ENCODE peak calls at places on chromosome 21, in six cellular contexts. B is PC-3; L is activated T-cell treated with anti-CD3 and anti-CD28 coated beads, Interleukin-2, amount 50 U/mL, for 72 hours; G is omental fat pad; Y is T-cell; C is iPS-NIHi11. Q is an unnamed sample.

GRCh38 chr21:41593051-41593783 is 85.3 kb upstream of the TMPRSS2 start:
- DNase-seq in B (no peak), Y (no peak), C (no peak), L (no peak), G (no peak), Q (no peak)

GRCh38 chr21:14361958-14362357 is 21.0 kb downstream of the HSPA13 start:
- DNase-seq in L (no peak), G (no peak), B (peak), Y (no peak), C (no peak), Q (no peak)

GRCh38 chr21:45494135-45494850 is 47.9 kb downstream of the SLC19A1 start:
- DNase-seq in Y (no peak), L (no peak), C (no peak), G (no peak), B (no peak), Q (no peak)

GRCh38 chr21:34800797-34801518 is 132.2 kb downstream of the CLIC6 start:
- DNase-seq in Y (no peak), G (no peak), L (no peak), B (no peak), C (no peak), Q (no peak)

GRCh38 chr21:36994501-36995189 is 11.9 kb upstream of the RIPPLY3 start:
- DNase-seq in G (no peak), L (peak), B (no peak), C (no peak), Y (no peak), Q (peak)

GRCh38 chr21:36551326-36551725 is 71.4 kb upstream of the CLDN14 start:
- DNase-seq in B (no peak), Y (no peak), C (no peak), G (no peak), L (no peak), Q (no peak)

GRCh38 chr21:18832950-18833349 is 429.4 kb upstream of the TMPRSS15 start:
- DNase-seq in C (no peak), L (no peak), Y (no peak), G (no peak), B (peak), Q (no peak)

GRCh38 chr21:27269646-27270045 is 302.8 kb upstream of the ADAMTS5 start:
- DNase-seq in G (no peak), L (no peak), Y (no peak), B (peak), C (peak), Q (no peak)

GRCh38 chr21:36820176-36821031 is 121.5 kb downstream of the SIM2 start:
- DNase-seq in B (no peak), Y (no peak), G (no peak), C (peak), L (no peak), Q (no peak)

GRCh38 chr21:33109574-33110339 is 39.8 kb downstream of the OLIG1 start:
- DNase-seq in C (peak), L (no peak), Y (no peak), G (no peak), B (no peak), Q (no peak)

GRCh38 chr21:43291347-43291950 is 122.6 kb downstream of the CRYAA start:
- DNase-seq in Y (no peak), L (no peak), B (no peak), C (no peak), G (no peak), Q (no peak)

GRCh38 chr21:39456665-39457064 is 4.9 kb downstream of the SH3BGR start:
- DNase-seq in B (peak), C (no peak), G (no peak), L (no peak), Y (no peak), Q (no peak)

GRCh38 chr21:27244356-27244755 is 277.5 kb upstream of the ADAMTS5 start:
- DNase-seq in B (no peak), L (no peak), G (no peak), Y (no peak), C (no peak), Q (no peak)

GRCh38 chr21:41895643-41896493 is 16.7 kb upstream of the PRDM15 start:
- DNase-seq in G (no peak), C (peak), B (no peak), Y (peak), L (peak), Q (peak)